ENCODE peak calls at places on chromosomes 5 and 9, in ten cellular contexts. W, G, V, L, I, X, H, R, D and C are unnamed samples.

GRCh38 chr5:22779499-22779898 is 73.6 kb downstream of the CDH12 start:
- DNase-seq in W (no peak), G (no peak), V (no peak), L (no peak), I (no peak), X (no peak), H (no peak), R (no peak), D (no peak), C (no peak)

GRCh38 chr5:56656816-56657740 is 158.3 kb upstream of the MAP3K1 start:
- DNase-seq in W (no peak), G (no peak), V (no peak), L (no peak), I (no peak), X (no peak), H (peak), R (no peak), D (peak), C (no peak)

GRCh38 chr9:137987244-137988030 is 109.9 kb downstream of the CACNA1B start:
- DNase-seq in W (no peak), G (no peak), V (no peak), L (no peak), I (no peak), X (no peak), H (no peak), R (no peak), D (peak), C (no peak)

GRCh38 chr9:90064248-90064647 is 459.4 kb downstream of the GADD45G start:
- DNase-seq in W (no peak), G (no peak), V (no peak), L (no peak), I (no peak), X (no peak), H (no peak), R (no peak), D (no peak), C (no peak)

GRCh38 chr5:163963881-163964280 is 458.5 kb downstream of the MAT2B start:
- DNase-seq in W (no peak), G (no peak), V (no peak), L (no peak), I (peak), X (no peak), H (peak), R (no peak), D (peak), C (no peak)

GRCh38 chr5:11398728-11399127 is 505.5 kb downstream of the CTNND2 start:
- DNase-seq in W (no peak), G (no peak), V (no peak), L (no peak), I (no peak), X (no peak), H (no peak), R (no peak), D (no peak), C (no peak)

GRCh38 chr5:139757727-139758509 is 37.7 kb upstream of the PSD2 start:
- DNase-seq in W (no peak), G (no peak), V (no peak), L (no peak), I (no peak), X (no peak), H (no peak), R (no peak), D (no peak), C (no peak)

GRCh38 chr9:91937031-91937430 is 13.0 kb downstream of the ROR2 start:
- DNase-seq in W (no peak), G (no peak), V (no peak), L (no peak), I (no peak), X (no peak), H (no peak), R (no peak), D (no peak), C (no peak)

GRCh38 chr9:72251589-72251988 is 102.3 kb downstream of the GDA start:
- DNase-seq in W (no peak), G (no peak), V (no peak), L (no peak), I (no peak), X (no peak), H (no peak), R (no peak), D (no peak), C (no peak)

GRCh38 chr9:81526587-81526986 is 162.8 kb downstream of the TLE1 start:
- DNase-seq in W (no peak), G (no peak), V (no peak), L (no peak), I (peak), X (no peak), H (peak), R (no peak), D (peak), C (peak)

GRCh38 chr9:16704489-16705111 is 165.9 kb downstream of the BNC2 start:
- DNase-seq in W (peak), G (no peak), V (no peak), L (peak), I (peak), X (peak), H (peak), R (no peak), D (no peak), C (no peak)

GRCh38 chr5:138574744-138575193 is 432 bp downstream of the HSPA9 start:
- DNase-seq in W (no peak), G (no peak), V (no peak), L (peak), I (no peak), X (no peak), H (no peak), R (no peak), D (no peak), C (no peak)

GRCh38 chr9:98117984-98118639 is 910 bp downstream of the TRIM14 start:
- DNase-seq in W (no peak), G (no peak), V (peak), L (no peak), I (no peak), X (peak), H (peak), R (peak), D (peak), C (no peak)

GRCh38 chr9:124214116-124214515 is 43.6 kb upstream of the NEK6 start:
- DNase-seq in W (no peak), G (no peak), V (peak), L (no peak), I (no peak), X (no peak), H (no peak), R (no peak), D (no peak), C (no peak)

GRCh38 chr5:147344861-147345260 is 110.0 kb downstream of the STK32A start:
- DNase-seq in W (no peak), G (no peak), V (no peak), L (no peak), I (no peak), X (no peak), H (no peak), R (no peak), D (no peak), C (no peak)

GRCh38 chr5:134125195-134126015 is 10.9 kb downstream of the TCF7 start:
- DNase-seq in W (peak), G (no peak), V (no peak), L (peak), I (peak), X (no peak), H (peak), R (no peak), D (peak), C (peak)

GRCh38 chr5:43193171-43193951 is 1.3 kb downstream of the NIM1K start:
- DNase-seq in W (no peak), G (no peak), V (peak), L (no peak), I (peak), X (peak), H (peak), R (peak), D (peak), C (peak)

GRCh38 chr9:123974471-123974870 is 37.1 kb upstream of the LHX2 start:
- DNase-seq in W (no peak), G (no peak), V (no peak), L (no peak), I (no peak), X (no peak), H (no peak), R (no peak), D (no peak), C (no peak)

GRCh38 chr9:134537891-134538520 is 103.6 kb upstream of the COL5A1 start:
- DNase-seq in W (no peak), G (no peak), V (no peak), L (no peak), I (peak), X (no peak), H (no peak), R (no peak), D (no peak), C (no peak)

GRCh38 chr5:143397302-143398052 is 6.0 kb downstream of the NR3C1 start:
- DNase-seq in W (no peak), G (no peak), V (no peak), L (no peak), I (peak), X (no peak), H (no peak), R (no peak), D (peak), C (no peak)

GRCh38 chr5:132458651-132459030 is 31.9 kb downstream of the IRF1 start:
- DNase-seq in W (no peak), G (no peak), V (no peak), L (no peak), I (peak), X (no peak), H (peak), R (no peak), D (peak), C (no peak)

GRCh38 chr5:157253547-157253946 is 12.4 kb upstream of the CYFIP2 start:
- DNase-seq in W (no peak), G (no peak), V (peak), L (peak), I (peak), X (peak), H (peak), R (peak), D (peak), C (peak)

GRCh38 chr5:172743112-172743959 is 27.7 kb downstream of the DUSP1 start:
- DNase-seq in W (no peak), G (no peak), V (no peak), L (no peak), I (no peak), X (no peak), H (no peak), R (no peak), D (no peak), C (no peak)

GRCh38 chr5:68898961-68899471 is 194.8 kb upstream of the SLC30A5 start:
- DNase-seq in W (no peak), G (no peak), V (no peak), L (no peak), I (peak), X (peak), H (peak), R (no peak), D (peak), C (peak)

DNA sequence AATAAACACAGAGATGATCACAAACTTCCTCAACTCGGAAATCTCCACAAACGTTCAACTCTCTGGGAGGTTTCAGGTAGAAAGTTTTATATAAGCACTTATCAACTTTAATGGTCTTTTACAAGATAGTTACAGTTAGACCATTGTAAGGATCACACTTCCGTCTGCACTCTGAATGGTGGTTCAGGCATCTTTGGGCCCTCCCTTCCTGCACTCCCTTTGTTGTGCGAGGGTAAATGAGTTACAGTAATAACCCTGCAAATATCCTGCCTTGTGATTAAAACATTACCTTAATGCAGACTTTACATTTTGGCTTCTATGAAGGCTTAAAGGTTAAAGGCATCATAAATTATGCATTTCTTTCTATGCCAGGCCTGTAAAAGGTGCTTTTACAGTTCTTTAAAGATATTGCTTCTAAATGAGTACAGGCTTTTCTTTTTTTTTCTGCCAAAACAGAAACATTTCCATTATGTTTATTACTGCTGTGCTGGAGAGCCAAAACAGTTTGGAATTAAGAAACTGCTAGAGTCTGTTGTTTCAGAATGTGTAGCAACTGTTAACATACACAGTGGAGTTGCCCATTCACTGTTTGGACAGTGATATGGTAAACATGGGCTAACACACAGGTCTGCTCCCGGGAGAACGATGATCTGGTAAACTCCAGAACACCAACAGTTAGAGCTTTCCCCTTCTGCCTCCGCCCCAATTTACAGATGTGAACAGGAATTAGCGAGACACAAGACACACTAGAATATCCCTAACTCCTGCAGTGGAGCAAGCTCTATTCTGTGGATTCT is 1.1 kb downstream of the PRUNE2 start:
- DNase-seq in W (no peak), G (no peak), V (no peak), L (no peak), I (no peak), X (no peak), H (no peak), R (no peak), D (no peak), C (no peak)
- H3K4me3 ChIP-seq in W (peak), G (no peak), V (no peak), L (peak), I (peak), X (peak), H (peak), R (no peak), D (peak), C (peak)

DNA sequence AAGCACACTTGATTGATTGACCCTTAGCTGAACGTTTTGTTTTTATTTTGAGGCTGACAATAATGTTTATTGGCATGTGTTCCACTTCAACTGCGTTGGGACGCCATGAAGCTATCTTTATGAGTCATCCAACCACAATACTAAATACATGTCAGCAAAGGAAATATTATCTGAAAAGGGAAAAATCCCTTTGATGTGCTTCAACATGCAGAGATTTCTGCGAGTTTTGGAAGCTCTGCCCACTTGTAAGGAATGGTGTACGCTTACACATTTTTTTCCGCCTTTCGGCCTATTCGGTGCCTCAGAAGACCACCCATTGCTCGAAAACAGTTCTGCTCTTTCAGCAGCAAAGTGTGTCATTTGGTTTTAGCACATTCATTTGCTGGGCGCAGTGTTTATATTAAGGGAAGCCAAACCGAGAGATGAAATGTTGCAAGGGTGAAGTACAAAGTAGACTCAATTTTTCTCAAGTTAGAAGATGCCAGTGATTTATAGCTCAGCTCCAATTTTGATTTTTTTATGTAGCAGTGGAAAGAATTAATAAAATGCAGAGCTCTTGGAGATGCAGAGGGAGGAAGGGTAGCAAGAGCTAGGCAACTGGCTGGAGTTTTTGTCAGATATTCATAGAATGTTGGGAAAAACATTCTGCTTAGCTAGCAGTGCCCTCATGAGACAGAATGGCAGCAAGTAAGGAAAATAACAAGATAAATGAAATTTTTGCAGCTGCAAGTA is 68.9 kb downstream of the PRDM6 start:
- DNase-seq in W (no peak), G (no peak), V (no peak), L (no peak), I (peak), X (no peak), H (peak), R (no peak), D (peak), C (peak)
- H3K4me3 ChIP-seq in W (no peak), G (no peak), V (no peak), L (peak), I (peak), X (no peak), H (no peak), R (no peak), D (no peak), C (no peak)

GRCh38 chr5:112976432-112977309 is at the start of gene DCP2:
- DNase-seq in W (peak), G (peak), V (peak), L (peak), I (peak), X (peak), H (peak), R (peak), D (peak), C (peak)

GRCh38 chr5:112974901-112975300 is 1.7 kb upstream of the DCP2 start:
- DNase-seq in W (no peak), G (no peak), V (no peak), L (no peak), I (peak), X (no peak), H (peak), R (no peak), D (no peak), C (no peak)

GRCh38 chr5:112977440-112977861 is 853 bp downstream of the DCP2 start:
- DNase-seq in W (no peak), G (no peak), V (peak), L (no peak), I (peak), X (no peak), H (no peak), R (no peak), D (peak), C (no peak)

GRCh38 chr5:112973904-112974303 is 2.7 kb upstream of the DCP2 start:
- DNase-seq in W (no peak), G (no peak), V (no peak), L (no peak), I (no peak), X (no peak), H (no peak), R (no peak), D (no peak), C (no peak)

DNA sequence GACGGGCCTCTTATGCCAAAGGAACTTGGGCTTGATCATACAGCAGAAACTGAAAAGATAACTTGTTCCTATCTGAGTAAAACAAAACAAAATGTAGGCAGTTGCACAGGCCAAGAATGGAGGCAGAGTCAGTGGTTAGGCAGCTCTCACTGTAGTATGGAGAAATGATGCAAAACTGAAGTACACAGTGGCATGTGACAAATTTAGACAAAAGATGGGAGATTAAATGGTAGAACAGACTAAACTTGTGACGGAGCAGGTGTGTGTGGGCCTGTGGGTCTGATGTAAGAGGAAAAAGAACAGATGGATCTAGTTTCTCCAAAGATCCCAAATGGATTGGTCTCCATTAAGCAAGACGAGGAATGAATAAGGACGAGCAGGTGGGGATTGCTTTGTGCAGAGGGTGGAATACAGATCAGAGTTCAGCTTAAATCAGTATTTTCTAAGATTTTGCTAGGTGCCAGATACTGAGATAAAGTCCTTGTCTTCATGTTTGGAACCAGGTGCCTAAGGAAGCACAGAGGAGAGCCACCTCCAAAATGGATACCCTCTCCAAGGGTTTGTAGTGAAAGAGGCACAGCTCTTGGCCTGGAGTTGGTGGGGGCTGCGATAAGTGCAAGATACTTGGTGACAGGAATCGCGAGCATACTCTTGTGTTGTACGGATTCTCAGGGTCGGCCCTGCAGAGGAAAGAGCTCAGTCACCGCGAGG is 722 bp upstream of the DCP2 start:
- DNase-seq in W (no peak), G (no peak), V (peak), L (no peak), I (no peak), X (no peak), H (no peak), R (no peak), D (no peak), C (no peak)
- H3K4me3 ChIP-seq in W (peak), G (peak), V (peak), L (peak), I (peak), X (peak), H (peak), R (peak), D (peak), C (peak)

GRCh38 chr5:159096555-159097460 is 2.9 kb downstream of the EBF1 start:
- DNase-seq in W (peak), G (no peak), V (peak), L (no peak), I (peak), X (peak), H (no peak), R (no peak), D (peak), C (no peak)

GRCh38 chr5:159095882-159096554 is 3.7 kb downstream of the EBF1 start:
- DNase-seq in W (peak), G (no peak), V (no peak), L (no peak), I (peak), X (peak), H (peak), R (no peak), D (peak), C (no peak)

GRCh38 chr5:159095218-159095617 is 4.5 kb downstream of the EBF1 start:
- DNase-seq in W (peak), G (no peak), V (no peak), L (no peak), I (peak), X (peak), H (no peak), R (no peak), D (peak), C (no peak)

GRCh38 chr5:159092288-159092687 is 7.4 kb downstream of the EBF1 start:
- DNase-seq in W (no peak), G (no peak), V (no peak), L (no peak), I (no peak), X (no peak), H (no peak), R (no peak), D (no peak), C (no peak)

GRCh38 chr5:159094745-159095144 is 5.0 kb downstream of the EBF1 start:
- DNase-seq in W (peak), G (no peak), V (peak), L (peak), I (peak), X (peak), H (peak), R (peak), D (peak), C (peak)
- H3K4me3 ChIP-seq in W (peak), G (peak), V (peak), L (peak), I (peak), X (peak), H (no peak), R (peak), D (no peak), C (peak)

DNA sequence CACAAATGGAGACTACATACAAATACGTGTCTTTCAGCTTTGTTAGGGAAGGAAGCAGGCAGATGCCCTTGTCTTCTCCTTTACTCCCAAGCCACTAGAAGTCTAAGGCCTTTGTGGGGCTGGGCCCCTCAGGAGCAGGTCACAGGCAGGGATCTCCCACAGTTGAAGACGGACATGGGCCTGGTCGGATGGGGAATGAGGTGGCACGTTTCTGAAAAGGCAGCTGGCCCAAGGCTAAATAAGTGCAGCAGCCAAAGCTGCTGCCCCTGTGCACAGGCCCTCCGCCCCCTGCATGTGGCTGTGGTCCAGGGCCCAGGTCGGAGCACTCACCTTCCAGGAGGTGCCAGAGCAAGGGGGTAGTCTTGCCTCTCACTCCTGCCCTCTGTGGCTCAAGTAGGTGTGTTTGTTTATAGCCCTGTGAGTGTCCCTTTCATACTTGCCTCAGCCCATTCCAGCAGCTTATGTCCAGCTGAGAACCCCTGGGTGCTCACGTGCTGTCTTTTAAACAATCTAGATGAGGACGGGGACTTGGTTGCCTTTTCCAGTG is 1.8 kb downstream of the SQSTM1 start:
- DNase-seq in W (no peak), G (no peak), V (no peak), L (no peak), I (no peak), X (no peak), H (no peak), R (no peak), D (no peak), C (no peak)
- H3K4me3 ChIP-seq in W (peak), G (peak), V (peak), L (peak), I (peak), X (peak), H (no peak), R (peak), D (peak), C (peak)